ENCODE peak calls at places on chromosomes 5 and 9, in eight cellular contexts. M is substantia nigra; L is hippocampal formation; F is effector memory CD4-positive, alpha-beta T cell; Q is NCI-H146; B is tibial nerve; C is GM23338; V is islet precursor cell. H is an unnamed sample.
A peak's percentile ranks its signal among the peaks of the same experiment; 100 is the strongest.

GRCh38 chr9:16515879-16516289 is 354.6 kb downstream of the BNC2 start:
- DNase-seq in F (no peak), Q (no peak), B (no peak), V (peak; percentile 87), M (no peak), C (peak; percentile 91), L (no peak), H (peak; percentile 16)

GRCh38 chr5:61808091-61808490 is 476.0 kb downstream of the ZSWIM6 start:
- DNase-seq in Q (no peak), F (no peak), C (no peak), M (no peak), B (no peak), L (no peak), V (no peak), H (no peak)

GRCh38 chr9:1049641-1050040 is 516 bp upstream of the DMRT2 start:
- DNase-seq in V (no peak), L (no peak), M (no peak), F (no peak), C (no peak), B (no peak), Q (no peak), H (no peak)

GRCh38 chr5:43627028-43627427 is 24.0 kb downstream of the NNT start:
- DNase-seq in L (no peak), Q (peak; percentile 43), C (peak; percentile 88), V (peak; percentile 88), F (no peak), M (no peak), B (no peak), H (peak; percentile 59)

GRCh38 chr9:71608825-71609452 is 159.4 kb downstream of the CEMIP2 start:
- DNase-seq in M (no peak), B (no peak), V (peak; percentile 61), C (peak; percentile 75), F (no peak), Q (no peak), L (no peak), H (no peak)

GRCh38 chr5:42951847-42952411 is 88.2 kb downstream of the ANXA2R start:
- DNase-seq in B (no peak), M (no peak), Q (no peak), L (no peak), V (no peak), F (peak; percentile 51), C (peak; percentile 6), H (no peak)

GRCh38 chr5:56175465-56175864 is 57.7 kb downstream of the ANKRD55 start:
- DNase-seq in Q (no peak), B (no peak), F (no peak), C (peak; percentile 62), M (no peak), L (no peak), V (peak; percentile 81), H (no peak)

GRCh38 chr5:156865427-156865826 is 15.3 kb downstream of the PPP1R2B start:
- DNase-seq in M (no peak), L (no peak), B (no peak), Q (no peak), V (no peak), F (no peak), C (no peak), H (no peak)

GRCh38 chr9:132828201-132828770 is 49.8 kb downstream of the AK8 start:
- DNase-seq in F (no peak), M (no peak), Q (no peak), V (no peak), C (no peak), B (no peak), L (no peak), H (no peak)

GRCh38 chr9:95277509-95277908 is 40.0 kb downstream of the FANCC start:
- DNase-seq in L (no peak), B (no peak), Q (no peak), V (no peak), C (no peak), F (no peak), M (no peak), H (no peak)

GRCh38 chr9:133521122-133522072 is 3.4 kb downstream of the MYMK start:
- DNase-seq in M (peak; percentile 39), Q (no peak), B (no peak), C (no peak), V (no peak), F (no peak), L (peak; percentile 49), H (no peak)

GRCh38 chr5:166354277-166354676 is 1937.2 kb upstream of the WWC1 start:
- DNase-seq in F (no peak), C (no peak), L (no peak), Q (no peak), V (no peak), M (no peak), B (no peak), H (no peak)

GRCh38 chr5:143106175-143106574 is 297.3 kb downstream of the NR3C1 start:
- DNase-seq in M (no peak), V (peak; percentile 77), F (no peak), B (no peak), L (peak; percentile 25), Q (peak; percentile 31), C (peak; percentile 35), H (peak; percentile 41)

GRCh38 chr5:180159756-180160155 is 49.3 kb downstream of the RASGEF1C start:
- DNase-seq in B (no peak), C (no peak), M (no peak), V (no peak), F (no peak), L (no peak), Q (no peak), H (no peak)

GRCh38 chr5:1402611-1403255 is 42.5 kb downstream of the SLC6A3 start:
- DNase-seq in M (no peak), L (no peak), Q (no peak), C (no peak), V (no peak), F (no peak), B (no peak), H (no peak)

GRCh38 chr5:81391-82021 is 10.5 kb upstream of the PLEKHG4B start:
- DNase-seq in Q (peak; percentile 73), C (no peak), M (no peak), F (no peak), B (no peak), L (no peak), V (peak; percentile 63), H (no peak)

GRCh38 chr5:113562828-113563400 is 49.4 kb downstream of the YTHDC2 start:
- DNase-seq in V (no peak), C (no peak), B (no peak), M (no peak), F (no peak), L (no peak), Q (no peak), H (no peak)

GRCh38 chr5:133295520-133295919 is 243.7 kb downstream of the HSPA4 start:
- DNase-seq in L (no peak), F (no peak), B (no peak), V (no peak), M (no peak), C (no peak), Q (no peak), H (no peak)

GRCh38 chr5:10863763-10864383 is 102.8 kb upstream of the DAP start:
- DNase-seq in F (no peak), C (peak; percentile 84), M (no peak), V (peak; percentile 74), Q (peak; percentile 4), B (no peak), L (no peak), H (peak; percentile 83)

GRCh38 chr5:150510460-150511263 is 2.7 kb downstream of the NDST1 start:
- DNase-seq in Q (no peak), V (peak; percentile 57), F (no peak), L (no peak), M (no peak), B (no peak), C (peak; percentile 35), H (no peak)

GRCh38 chr9:133261103-133261752 is 13.8 kb downstream of the ABO start:
- DNase-seq in L (no peak), M (no peak), C (no peak), F (no peak), B (no peak), V (peak; percentile 39), Q (no peak), H (no peak)

GRCh38 chr9:115211413-115212204 is 93.7 kb upstream of the TNC start:
- DNase-seq in L (no peak), B (no peak), C (no peak), F (no peak), Q (no peak), V (no peak), M (no peak), H (no peak)

GRCh38 chr9:75616052-75616451 is 274.4 kb upstream of the PCSK5 start:
- DNase-seq in F (no peak), L (no peak), C (no peak), Q (no peak), M (no peak), B (no peak), V (no peak), H (no peak)

GRCh38 chr5:141557681-141558136 is 61.1 kb downstream of the DIAPH1 start:
- DNase-seq in Q (peak; percentile 96), L (peak; percentile 82), M (peak; percentile 93), F (peak; percentile 57), C (peak; percentile 95), B (peak; percentile 74), V (peak; percentile 82), H (peak; percentile 88)

GRCh38 chr5:150271296-150271692 is 18.3 kb downstream of the CAMK2A start:
- DNase-seq in Q (no peak), B (no peak), F (no peak), C (no peak), V (no peak), L (no peak), M (no peak), H (no peak)

GRCh38 chr5:54881286-54882005 is 103.9 kb downstream of the ESM1 start:
- DNase-seq in F (no peak), V (no peak), Q (no peak), C (no peak), B (no peak), M (no peak), L (no peak), H (no peak)

GRCh38 chr5:157130933-157131332 is 11.7 kb downstream of the MED7 start:
- DNase-seq in V (peak; percentile 91), L (no peak), C (peak; percentile 12), Q (no peak), M (no peak), F (no peak), B (no peak), H (no peak)

GRCh38 chr9:89007568-89007967 is 16.3 kb downstream of the S1PR3 start:
- DNase-seq in V (no peak), L (no peak), Q (no peak), F (no peak), B (no peak), C (no peak), M (no peak), H (no peak)

GRCh38 chr5:145531038-145531734 is 304.0 kb downstream of the PRELID2 start:
- DNase-seq in V (peak; percentile 96), C (no peak), Q (no peak), F (no peak), L (no peak), M (no peak), B (no peak), H (no peak)

GRCh38 chr5:149024978-149025377 is 37.9 kb downstream of the SH3TC2 start:
- DNase-seq in B (no peak), M (no peak), F (no peak), V (no peak), L (no peak), C (no peak), Q (no peak), H (no peak)

GRCh38 chr5:144205141-144205551 is 34.5 kb downstream of the KCTD16 start:
- DNase-seq in Q (peak; percentile 76), M (no peak), B (no peak), V (peak; percentile 75), C (peak; percentile 80), L (no peak), F (no peak), H (peak; percentile 45)

GRCh38 chr9:125524522-125524921 is 182.5 kb downstream of the MAPKAP1 start:
- DNase-seq in B (no peak), F (no peak), L (no peak), M (no peak), C (peak; percentile 92), Q (no peak), V (peak; percentile 68), H (peak; percentile 18)

GRCh38 chr5:80181618-80182211 is 74.1 kb downstream of the SERINC5 start:
- DNase-seq in V (peak; percentile 78), F (peak; percentile 47), B (no peak), C (no peak), Q (no peak), M (no peak), L (no peak), H (no peak)

GRCh38 chr5:73213566-73213998 is 40.6 kb downstream of the TMEM174 start:
- DNase-seq in L (no peak), C (peak; percentile 44), F (no peak), M (no peak), V (no peak), Q (peak; percentile 47), B (peak; percentile 54), H (no peak)

H was measured in endothelial cell.